ENCODE peak calls at places on chromosome 5, in six cellular contexts. A is HepG2, S is K562, E is H1, M is GM12878, Z is GM12891. X is an unnamed sample.
A peak's percentile ranks its signal among the peaks of the same experiment; 100 is the strongest.

GRCh38 chr5:53323943-53324642 is 156.3 kb upstream of the FST start:
- DNase-seq in S (no peak), M (peak; percentile 8), E (no peak), A (peak; percentile 7), Z (no peak), X (no peak)

GRCh38 chr5:79771387-79771786 is 81.8 kb downstream of the CMYA5 start:
- DNase-seq in S (no peak), E (no peak), Z (no peak), A (no peak), M (no peak), X (no peak)

GRCh38 chr5:176578391-176578808 is 29.3 kb downstream of the CDHR2 start:
- DNase-seq in Z (no peak), S (peak; percentile 84), M (no peak), E (peak; percentile 85), A (peak; percentile 45), X (no peak)

GRCh38 chr5:38426493-38426892 is 130.0 kb downstream of the LIFR start:
- DNase-seq in M (no peak), Z (no peak), E (no peak), S (no peak), A (no peak), X (no peak)

GRCh38 chr5:118981783-118982182 is 6.6 kb downstream of the DTWD2 start:
- DNase-seq in S (no peak), Z (no peak), E (no peak), M (no peak), A (no peak), X (no peak)

GRCh38 chr5:114223866-114224265 is 138.0 kb upstream of the KCNN2 start:
- DNase-seq in A (peak; percentile 21), E (no peak), Z (no peak), S (peak; percentile 12), M (no peak), X (no peak)

GRCh38 chr5:123964916-123965315 is 452.9 kb downstream of the CSNK1G3 start:
- DNase-seq in S (no peak), A (no peak), M (no peak), E (no peak), Z (no peak), X (no peak)

GRCh38 chr5:118968925-118969375 is 19.4 kb downstream of the DTWD2 start:
- DNase-seq in S (peak; percentile 11), M (no peak), E (no peak), Z (no peak), A (peak; percentile 37), X (no peak)

GRCh38 chr5:66247176-66247960 is 103.3 kb downstream of the SREK1 start:
- DNase-seq in E (no peak), Z (no peak), S (no peak), A (peak; percentile 7), M (no peak), X (no peak)

GRCh38 chr5:141326088-141326854 is 4.0 kb upstream of the PCDHGA1 start:
- DNase-seq in E (peak; percentile 73), Z (no peak), M (no peak), S (peak; percentile 86), A (peak; percentile 58), X (no peak)

DNA sequence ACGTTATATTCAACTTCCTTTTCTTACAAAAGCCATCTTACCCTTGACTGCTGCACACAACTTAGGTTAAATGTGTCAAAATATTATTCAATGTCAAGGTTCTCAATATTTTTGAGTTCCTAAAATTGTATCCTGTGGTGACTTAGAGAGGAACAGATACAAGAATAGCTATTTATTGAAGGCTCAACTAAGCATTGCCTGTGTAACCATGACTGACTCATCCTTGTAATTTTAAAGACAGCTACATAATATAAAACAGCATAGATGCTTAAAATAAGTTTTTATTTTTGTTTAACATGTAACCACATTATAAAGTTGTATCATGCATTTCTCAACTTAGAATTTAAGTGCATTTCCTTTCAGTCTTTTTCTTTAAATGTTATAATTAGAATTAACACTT is 312.9 kb upstream of the RGMB start:
- DNase-seq in A (no peak), Z (no peak), M (no peak), E (no peak), S (no peak), X (no peak)
- TF ChIP-seq POLR2AphosphoS5 in A (no peak), Z (no peak), M (no peak), E (no peak), S (no peak), X (no peak)

DNA sequence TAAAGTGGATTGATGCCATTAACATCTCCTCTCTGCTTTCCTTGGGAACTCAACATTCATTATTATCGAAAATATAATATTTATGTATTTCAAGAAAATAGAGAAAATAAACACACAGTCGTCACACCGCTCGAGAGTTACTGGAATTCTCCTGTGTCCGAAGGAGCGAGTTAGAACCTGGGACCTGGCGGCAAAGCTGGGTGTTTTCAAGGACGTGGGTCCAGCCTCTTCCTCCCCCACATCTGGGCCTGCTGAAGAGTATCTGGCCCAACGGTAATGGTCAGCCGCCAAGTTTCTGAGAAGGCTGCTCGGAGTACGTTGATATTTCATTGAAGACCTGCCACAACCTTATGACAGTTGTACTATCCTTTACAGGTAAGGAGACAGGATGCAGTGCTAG is 47.9 kb downstream of the IRX2 start:
- DNase-seq in S (no peak), Z (no peak), E (no peak), M (no peak), A (no peak), X (no peak)
- TF ChIP-seq TAF1 in S (no peak), Z (no peak), E (no peak), M (no peak), A (no peak), X (no peak)

GRCh38 chr5:132501961-132502931 is 11.7 kb upstream of the IRF1 start:
- DNase-seq in E (peak; percentile 33), S (no peak), Z (no peak), M (no peak), A (peak; percentile 41), X (no peak)
- TF ChIP-seq POLR2A in E (no peak), S (no peak), Z (no peak), M (no peak), A (no peak), X (no peak)

GRCh38 chr5:150497274-150497988 is 10.5 kb upstream of the NDST1 start:
- DNase-seq in E (no peak), Z (no peak), M (no peak), S (no peak), A (no peak), X (no peak)
- TF ChIP-seq POLR2AphosphoS5 in E (no peak), Z (no peak), M (no peak), S (no peak), A (no peak), X (no peak)

GRCh38 chr5:72064801-72065570 is 42.3 kb upstream of the MAP1B start:
- DNase-seq in E (no peak), A (no peak), S (no peak), Z (no peak), M (no peak), X (no peak)

GRCh38 chr5:72070519-72070918 is 36.8 kb upstream of the MAP1B start:
- DNase-seq in Z (no peak), M (no peak), A (no peak), E (no peak), S (no peak), X (no peak)

GRCh38 chr5:72065751-72066255 is 41.5 kb upstream of the MAP1B start:
- DNase-seq in A (no peak), M (no peak), S (no peak), E (peak; percentile 78), Z (no peak), X (no peak)

GRCh38 chr5:72066658-72067057 is 40.6 kb upstream of the MAP1B start:
- DNase-seq in A (no peak), Z (no peak), M (no peak), E (no peak), S (peak; percentile 44), X (no peak)

DNA sequence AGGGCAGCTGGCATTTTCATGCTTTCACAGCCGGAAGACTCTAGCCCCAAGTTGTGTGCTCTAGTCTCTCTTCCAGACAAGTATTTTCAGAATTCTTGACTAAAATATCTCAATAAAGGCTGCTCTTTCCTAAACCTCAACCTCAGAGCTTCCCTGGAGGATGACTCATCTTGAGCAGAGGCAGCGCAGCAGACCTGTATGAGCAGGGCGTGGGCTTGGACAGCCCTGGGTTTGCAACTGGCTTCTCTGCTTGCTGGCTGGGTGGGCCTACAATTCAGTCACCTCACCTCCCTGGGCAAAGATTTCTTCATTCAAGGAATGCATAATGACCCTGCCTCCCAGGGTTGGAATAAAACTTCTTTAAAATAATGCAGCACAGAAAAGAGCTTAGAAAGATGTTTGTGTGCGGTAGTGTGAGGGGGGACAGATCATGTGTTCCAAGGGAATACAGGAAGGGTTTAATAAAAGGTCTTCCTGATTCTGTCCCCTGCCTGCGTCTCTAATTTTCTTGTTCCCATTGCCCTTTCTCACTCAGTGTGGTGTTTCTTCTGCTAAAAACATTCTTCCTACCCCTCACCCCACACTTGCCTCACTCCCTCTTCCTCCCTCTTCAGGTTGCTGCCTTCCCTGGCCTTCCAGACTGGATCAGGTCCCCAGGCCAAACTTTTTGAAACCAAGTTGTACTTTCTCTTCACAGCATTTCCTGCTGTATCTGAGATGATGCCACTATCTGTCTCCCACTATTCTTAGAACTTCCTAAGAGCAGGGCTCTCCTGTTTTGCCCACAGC is 39.4 kb upstream of the MAP1B start:
- DNase-seq in S (peak; percentile 45), M (no peak), A (no peak), Z (no peak), E (no peak), X (no peak)
- TF ChIP-seq TAF1 in S (no peak), M (no peak), A (no peak), Z (no peak), E (no peak), X (no peak)

DNA sequence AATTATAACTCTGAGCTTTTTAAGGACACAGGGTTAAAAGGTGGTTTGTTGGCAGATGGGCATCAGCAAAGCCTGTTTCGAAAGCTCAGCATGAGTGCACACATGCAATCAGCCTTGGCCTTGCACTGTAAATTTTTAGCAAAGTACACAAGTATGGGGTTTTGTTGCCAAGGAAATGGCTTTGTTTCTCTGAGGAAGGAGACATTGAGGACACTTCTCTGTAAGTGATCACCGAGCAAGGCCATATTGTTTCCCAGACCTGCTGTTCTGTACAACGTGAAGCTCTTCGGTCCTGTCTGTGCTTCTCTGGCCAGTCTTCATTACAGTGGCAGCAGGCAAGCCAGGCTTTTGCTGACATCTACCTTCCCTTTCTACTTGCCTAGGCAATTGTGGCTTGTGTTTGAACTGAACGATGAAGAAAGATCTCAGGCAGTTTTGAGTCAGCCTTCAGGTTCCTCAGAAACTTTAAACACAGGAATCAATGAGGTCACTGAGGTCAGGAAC is 27.9 kb upstream of the GLRX start:
- DNase-seq in S (no peak), A (peak; percentile 56), E (no peak), M (no peak), Z (no peak), X (no peak)
- TF ChIP-seq POLR2A in S (no peak), A (no peak), E (no peak), M (no peak), Z (no peak), X (no peak)

X was measured in GM12892.